ENCODE peak calls at places on chromosomes 5 and 9, in ten cellular contexts. E is breast epithelium; R is effector memory CD4-positive, alpha-beta T cell; O is SK-N-MC; G is right atrium auricular region; U is colonic mucosa; X is skeletal muscle cell; L is adipocyte; D is BJ; H is CD8-positive, alpha-beta memory T cell. F is an unnamed sample.

GRCh38 chr9:136079916-136080246 is 15.2 kb downstream of the NACC2 start:
- DNase-seq in L (no peak), D (no peak), G (no peak), X (no peak), U (no peak), R (no peak), E (no peak), H (no peak), O (no peak), F (no peak)

GRCh38 chr5:548256-548655 is 24.0 kb upstream of the SLC9A3 start:
- DNase-seq in L (peak), H (no peak), E (no peak), R (no peak), G (no peak), U (no peak), O (no peak), D (no peak), X (no peak), F (no peak)

GRCh38 chr9:79766091-79766490 is 194.3 kb downstream of the TLE4 start:
- DNase-seq in D (no peak), X (no peak), G (no peak), R (no peak), L (no peak), H (no peak), O (no peak), E (no peak), U (no peak), F (no peak)

GRCh38 chr5:151480859-151481258 is 33.5 kb downstream of the SLC36A1 start:
- DNase-seq in X (peak), O (no peak), H (no peak), U (no peak), L (peak), D (no peak), E (no peak), R (no peak), G (peak), F (peak)

GRCh38 chr5:119386945-119387344 is 31.1 kb downstream of the TNFAIP8 start:
- DNase-seq in L (no peak), E (no peak), D (no peak), G (peak), R (no peak), O (no peak), X (no peak), H (no peak), U (no peak), F (peak)

GRCh38 chr9:131807131-131807990 is 67.5 kb upstream of the RAPGEF1 start:
- DNase-seq in E (no peak), D (no peak), L (no peak), X (no peak), O (no peak), H (no peak), R (no peak), G (no peak), U (no peak), F (no peak)

GRCh38 chr5:52948418-52949076 is 40.6 kb upstream of the ITGA2 start:
- DNase-seq in U (peak), R (peak), X (peak), L (peak), G (peak), H (peak), O (peak), E (peak), D (peak), F (peak)

GRCh38 chr5:121025671-121026070 is 561.6 kb downstream of the PRR16 start:
- DNase-seq in X (no peak), R (no peak), D (no peak), O (no peak), L (no peak), E (no peak), G (no peak), U (no peak), H (no peak), F (no peak)

GRCh38 chr5:151601376-151601775 is 10.2 kb upstream of the FAT2 start:
- DNase-seq in H (no peak), R (no peak), D (no peak), L (no peak), U (no peak), E (no peak), G (no peak), X (no peak), O (no peak), F (no peak)

GRCh38 chr5:53323943-53324642 is 156.3 kb upstream of the FST start:
- DNase-seq in L (no peak), R (no peak), G (no peak), E (peak), X (no peak), U (no peak), O (no peak), H (no peak), D (no peak), F (no peak)

GRCh38 chr5:136133416-136134383 is 1.1 kb downstream of the SMAD5 start:
- DNase-seq in R (no peak), G (no peak), L (peak), D (no peak), H (no peak), E (peak), U (peak), O (peak), X (no peak), F (peak)

GRCh38 chr5:44875661-44876250 is 67.0 kb downstream of the MRPS30 start:
- DNase-seq in G (no peak), X (no peak), U (no peak), H (no peak), D (no peak), R (no peak), E (no peak), L (no peak), O (no peak), F (peak)

GRCh38 chr9:87771251-87772006 is 45.5 kb downstream of the CTSL start:
- DNase-seq in G (no peak), U (no peak), E (no peak), D (no peak), H (no peak), R (no peak), L (no peak), O (no peak), X (no peak), F (no peak)

GRCh38 chr9:14205463-14205862 is 108.5 kb downstream of the NFIB start:
- DNase-seq in D (peak), U (no peak), E (no peak), O (no peak), R (no peak), G (no peak), H (no peak), L (peak), X (peak), F (peak)

GRCh38 chr5:59758566-59758965 is 135.0 kb downstream of the PDE4D start:
- DNase-seq in X (no peak), G (no peak), U (no peak), O (no peak), L (no peak), D (no peak), E (no peak), H (no peak), R (no peak), F (no peak)

GRCh38 chr9:109880276-109881169 is 100.5 kb downstream of the PALM2AKAP2 start:
- DNase-seq in E (no peak), O (no peak), U (no peak), L (peak), R (no peak), D (no peak), H (no peak), G (no peak), X (no peak), F (peak)

GRCh38 chr9:15306068-15306756 is 804 bp downstream of the TTC39B start:
- DNase-seq in O (no peak), E (peak), G (peak), X (peak), D (no peak), L (peak), H (no peak), U (peak), R (peak), F (peak)

GRCh38 chr5:83197326-83197725 is 120.0 kb downstream of the XRCC4 start:
- DNase-seq in L (no peak), H (no peak), R (no peak), G (no peak), E (no peak), X (no peak), D (no peak), O (no peak), U (no peak), F (no peak)

GRCh38 chr9:122007837-122008236 is 85.3 kb downstream of the TTLL11 start:
- DNase-seq in O (no peak), L (no peak), G (peak), D (no peak), E (no peak), X (no peak), H (no peak), R (no peak), U (no peak), F (no peak)

GRCh38 chr5:56633950-56634349 is 181.4 kb upstream of the MAP3K1 start:
- DNase-seq in O (no peak), D (no peak), E (no peak), U (no peak), R (no peak), G (no peak), H (no peak), X (no peak), L (peak), F (no peak)

GRCh38 chr9:134546746-134547145 is 94.9 kb upstream of the COL5A1 start:
- DNase-seq in O (no peak), G (no peak), X (no peak), R (no peak), U (no peak), H (no peak), E (no peak), D (no peak), L (no peak), F (no peak)

GRCh38 chr9:89496645-89497044 is 1.3 kb downstream of the SEMA4D start:
- DNase-seq in X (no peak), L (no peak), D (no peak), R (no peak), H (no peak), E (no peak), O (no peak), U (no peak), G (no peak), F (no peak)
- H3K4me3 ChIP-seq in X (no peak), L (no peak), D (no peak), R (peak), H (peak), E (peak), O (peak), U (peak), G (peak), F (no peak)

DNA sequence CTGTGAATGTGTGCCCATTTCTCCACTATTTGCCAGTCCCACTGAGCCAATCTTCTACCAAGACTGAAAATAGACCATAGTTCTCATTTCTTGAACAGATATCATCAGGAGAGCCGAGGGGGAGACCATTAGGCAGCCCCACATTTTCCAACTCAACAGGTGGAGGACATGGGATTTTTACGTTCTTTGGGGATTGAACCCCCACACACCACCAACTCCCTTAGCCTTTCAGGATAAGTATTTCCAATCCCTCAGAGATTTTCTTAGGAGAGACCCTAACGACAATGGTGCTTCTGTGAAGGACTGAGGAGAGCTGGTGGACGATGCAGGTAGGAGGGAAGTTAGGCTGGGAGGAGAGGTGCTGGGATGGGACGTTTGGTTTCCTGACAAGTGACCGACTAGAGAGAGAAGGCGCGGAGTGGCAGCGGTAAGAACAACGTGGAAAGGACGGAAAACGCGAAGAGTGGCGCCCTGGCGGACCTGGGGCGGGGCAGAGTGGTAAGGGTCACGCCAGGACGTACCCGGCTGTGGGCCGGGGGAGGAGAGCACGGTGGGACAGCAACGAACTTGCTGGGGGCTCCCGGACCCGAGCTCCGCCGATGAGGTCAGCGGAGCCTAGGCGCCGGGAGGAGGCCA is 681 bp upstream of the CHSY3 start:
- DNase-seq in E (no peak), L (no peak), O (no peak), U (no peak), H (no peak), G (no peak), X (no peak), R (no peak), D (no peak), F (no peak)
- H3K4me3 ChIP-seq in E (peak), L (peak), O (peak), U (peak), H (no peak), G (peak), X (peak), R (peak), D (peak), F (peak)

GRCh38 chr9:33868430-33869000 is 51.6 kb downstream of the UBE2R2 start:
- DNase-seq in X (peak), E (no peak), G (no peak), R (no peak), O (no peak), U (no peak), L (peak), H (no peak), D (no peak), F (peak)
- H3K4me3 ChIP-seq in X (no peak), E (peak), G (no peak), R (no peak), O (peak), U (no peak), L (peak), H (no peak), D (no peak), F (no peak)

GRCh38 chr5:51398875-51399635 is 15.8 kb downstream of the ISL1 start:
- DNase-seq in H (no peak), L (no peak), G (no peak), E (no peak), D (no peak), X (no peak), U (no peak), R (no peak), O (no peak), F (no peak)
- H3K4me3 ChIP-seq in H (no peak), L (no peak), G (no peak), E (peak), D (no peak), X (no peak), U (no peak), R (no peak), O (no peak), F (no peak)

GRCh38 chr9:83533296-83533695 is 4.9 kb downstream of the FRMD3 start:
- DNase-seq in X (no peak), R (no peak), E (no peak), U (no peak), G (no peak), D (no peak), H (no peak), L (no peak), O (no peak), F (peak)
- H3K4me3 ChIP-seq in X (no peak), R (no peak), E (no peak), U (no peak), G (no peak), D (no peak), H (no peak), L (no peak), O (no peak), F (no peak)

GRCh38 chr5:172492991-172493390 is 38.7 kb upstream of the SH3PXD2B start:
- DNase-seq in X (no peak), D (no peak), H (no peak), R (no peak), G (no peak), U (peak), O (no peak), E (no peak), L (no peak), F (peak)
- H3K4me3 ChIP-seq in X (no peak), D (no peak), H (no peak), R (no peak), G (no peak), U (no peak), O (no peak), E (no peak), L (no peak), F (no peak)

GRCh38 chr9:97982719-97983523 is at the start of gene ANP32B:
- DNase-seq in G (peak), L (peak), R (peak), D (peak), E (peak), H (peak), U (peak), O (peak), X (peak), F (peak)

GRCh38 chr9:97980918-97981827 is 2.0 kb upstream of the ANP32B start:
- DNase-seq in X (no peak), D (no peak), O (no peak), G (peak), U (peak), R (no peak), L (no peak), E (peak), H (no peak), F (peak)

GRCh38 chr9:97982191-97982718 is 886 bp upstream of the ANP32B start:
- DNase-seq in D (no peak), O (peak), U (no peak), G (no peak), R (no peak), X (no peak), E (no peak), H (no peak), L (no peak), F (peak)

GRCh38 chr9:97980479-97980803 is 2.7 kb upstream of the ANP32B start:
- DNase-seq in E (peak), U (peak), R (no peak), O (no peak), X (no peak), L (no peak), G (peak), H (no peak), D (no peak), F (peak)

DNA sequence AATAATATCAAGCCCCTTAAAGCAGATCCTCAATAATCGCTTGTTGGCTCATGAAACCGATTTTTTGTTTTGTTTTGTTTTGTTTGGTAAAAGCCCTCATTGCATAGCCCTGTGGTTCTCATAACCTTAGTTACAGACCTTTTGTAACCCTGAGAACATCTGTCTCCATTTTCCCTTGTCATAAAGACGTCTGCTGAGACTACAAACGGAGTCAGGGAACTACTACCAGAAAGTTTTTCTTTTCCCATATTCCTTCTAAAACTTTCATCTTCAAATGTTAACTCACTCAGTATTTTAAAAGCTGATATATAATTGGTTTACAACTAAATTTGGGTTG is 1.3 kb upstream of the ANP32B start:
- DNase-seq in L (no peak), O (no peak), H (no peak), U (no peak), X (no peak), E (no peak), D (no peak), R (no peak), G (no peak), F (no peak)
- H3K4me3 ChIP-seq in L (peak), O (peak), H (no peak), U (no peak), X (no peak), E (no peak), D (no peak), R (no peak), G (no peak), F (no peak)

DNA sequence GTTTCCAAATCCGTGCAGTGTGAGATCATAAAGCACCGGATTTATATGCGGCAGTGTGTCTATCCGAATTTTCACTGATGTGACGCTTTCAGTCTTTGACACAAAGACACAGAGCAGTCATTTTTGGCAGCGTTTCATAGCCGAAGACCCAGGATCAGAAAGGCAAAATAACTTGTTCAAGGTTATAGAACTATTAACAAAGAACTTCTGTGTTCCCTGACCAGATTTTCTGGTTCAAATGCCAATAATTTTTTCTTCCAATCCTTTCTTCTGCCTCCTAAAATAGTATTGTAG is 1.1 kb upstream of the MARCHF11 start:
- DNase-seq in U (no peak), L (no peak), R (no peak), O (no peak), H (no peak), E (no peak), D (no peak), G (no peak), X (no peak), F (no peak)
- H3K4me3 ChIP-seq in U (no peak), L (no peak), R (no peak), O (no peak), H (no peak), E (no peak), D (no peak), G (no peak), X (no peak), F (no peak)

F was measured in fibroblast of the aortic adventitia.